ENCODE peak calls at places on chromosomes 12 and 14, in six cellular contexts. One of them, this sample, is unnamed.

GRCh38 chr12:40769846-40770245 is 77.6 kb downstream of the CNTN1 start:
- DNase-seq in amniotic epithelial cell: no peak
- DNase-seq in activated T-helper 9 cell treated with anti-CD3 and anti-CD28 coated beads, Interleukin-2, amount 50 U/mL, for 16 hours: no peak
- DNase-seq in non-pigmented ciliary epithelial cell: no peak
- DNase-seq in pancreas: no peak
- DNase-seq in activated T-cell treated with anti-CD3 and anti-CD28 coated beads for 48 hours: no peak
- DNase-seq in this sample: no peak

GRCh38 chr12:106758349-106758951 is 16.0 kb upstream of the RIC8B start:
- DNase-seq in amniotic epithelial cell: no peak
- DNase-seq in activated T-helper 9 cell treated with anti-CD3 and anti-CD28 coated beads, Interleukin-2, amount 50 U/mL, for 16 hours: no peak
- DNase-seq in non-pigmented ciliary epithelial cell: no peak
- DNase-seq in pancreas: no peak
- DNase-seq in activated T-cell treated with anti-CD3 and anti-CD28 coated beads for 48 hours: no peak
- DNase-seq in this sample: no peak

GRCh38 chr12:72869025-72869424 is 596.9 kb downstream of the TRHDE start:
- DNase-seq in amniotic epithelial cell: no peak
- DNase-seq in activated T-helper 9 cell treated with anti-CD3 and anti-CD28 coated beads, Interleukin-2, amount 50 U/mL, for 16 hours: no peak
- DNase-seq in non-pigmented ciliary epithelial cell: no peak
- DNase-seq in pancreas: peak
- DNase-seq in activated T-cell treated with anti-CD3 and anti-CD28 coated beads for 48 hours: no peak
- DNase-seq in this sample: no peak

GRCh38 chr12:82896979-82897378 is 210.3 kb downstream of the TMTC2 start:
- DNase-seq in amniotic epithelial cell: peak
- DNase-seq in activated T-helper 9 cell treated with anti-CD3 and anti-CD28 coated beads, Interleukin-2, amount 50 U/mL, for 16 hours: no peak
- DNase-seq in non-pigmented ciliary epithelial cell: no peak
- DNase-seq in pancreas: no peak
- DNase-seq in activated T-cell treated with anti-CD3 and anti-CD28 coated beads for 48 hours: no peak
- DNase-seq in this sample: peak

GRCh38 chr12:117147639-117148038 is 42.6 kb downstream of the FBXO21 start:
- DNase-seq in amniotic epithelial cell: no peak
- DNase-seq in activated T-helper 9 cell treated with anti-CD3 and anti-CD28 coated beads, Interleukin-2, amount 50 U/mL, for 16 hours: no peak
- DNase-seq in non-pigmented ciliary epithelial cell: no peak
- DNase-seq in pancreas: no peak
- DNase-seq in activated T-cell treated with anti-CD3 and anti-CD28 coated beads for 48 hours: no peak
- DNase-seq in this sample: no peak

GRCh38 chr12:6936642-6937480 is 6.8 kb upstream of the RNU7-1 start:
- DNase-seq in amniotic epithelial cell: no peak
- DNase-seq in activated T-helper 9 cell treated with anti-CD3 and anti-CD28 coated beads, Interleukin-2, amount 50 U/mL, for 16 hours: no peak
- DNase-seq in non-pigmented ciliary epithelial cell: no peak
- DNase-seq in pancreas: peak
- DNase-seq in activated T-cell treated with anti-CD3 and anti-CD28 coated beads for 48 hours: no peak
- DNase-seq in this sample: no peak

GRCh38 chr12:88579941-88580871 is at the start of gene KITLG:
- DNase-seq in amniotic epithelial cell: peak
- DNase-seq in activated T-helper 9 cell treated with anti-CD3 and anti-CD28 coated beads, Interleukin-2, amount 50 U/mL, for 16 hours: no peak
- DNase-seq in non-pigmented ciliary epithelial cell: peak
- DNase-seq in pancreas: peak
- DNase-seq in activated T-cell treated with anti-CD3 and anti-CD28 coated beads for 48 hours: peak
- DNase-seq in this sample: peak

GRCh38 chr12:100166232-100166631 is 23.6 kb upstream of the BLTP3B start:
- DNase-seq in amniotic epithelial cell: no peak
- DNase-seq in activated T-helper 9 cell treated with anti-CD3 and anti-CD28 coated beads, Interleukin-2, amount 50 U/mL, for 16 hours: no peak
- DNase-seq in non-pigmented ciliary epithelial cell: no peak
- DNase-seq in pancreas: no peak
- DNase-seq in activated T-cell treated with anti-CD3 and anti-CD28 coated beads for 48 hours: no peak
- DNase-seq in this sample: no peak

GRCh38 chr12:119229837-119230236 is 51.1 kb downstream of the HSPB8 start:
- DNase-seq in amniotic epithelial cell: peak
- DNase-seq in activated T-helper 9 cell treated with anti-CD3 and anti-CD28 coated beads, Interleukin-2, amount 50 U/mL, for 16 hours: no peak
- DNase-seq in non-pigmented ciliary epithelial cell: no peak
- DNase-seq in pancreas: no peak
- DNase-seq in activated T-cell treated with anti-CD3 and anti-CD28 coated beads for 48 hours: no peak
- DNase-seq in this sample: peak

GRCh38 chr14:55752580-55753365 is 172.8 kb downstream of the KTN1 start:
- DNase-seq in amniotic epithelial cell: peak
- DNase-seq in activated T-helper 9 cell treated with anti-CD3 and anti-CD28 coated beads, Interleukin-2, amount 50 U/mL, for 16 hours: no peak
- DNase-seq in non-pigmented ciliary epithelial cell: peak
- DNase-seq in pancreas: peak
- DNase-seq in activated T-cell treated with anti-CD3 and anti-CD28 coated beads for 48 hours: no peak
- DNase-seq in this sample: no peak

GRCh38 chr14:22556021-22556989 is 32.7 kb downstream of the DAD1 start:
- DNase-seq in amniotic epithelial cell: peak
- DNase-seq in activated T-helper 9 cell treated with anti-CD3 and anti-CD28 coated beads, Interleukin-2, amount 50 U/mL, for 16 hours: peak
- DNase-seq in non-pigmented ciliary epithelial cell: peak
- DNase-seq in pancreas: peak
- DNase-seq in activated T-cell treated with anti-CD3 and anti-CD28 coated beads for 48 hours: peak
- DNase-seq in this sample: peak

GRCh38 chr12:30792648-30793499 is 38.1 kb upstream of the CAPRIN2 start:
- DNase-seq in amniotic epithelial cell: peak
- DNase-seq in activated T-helper 9 cell treated with anti-CD3 and anti-CD28 coated beads, Interleukin-2, amount 50 U/mL, for 16 hours: no peak
- DNase-seq in non-pigmented ciliary epithelial cell: peak
- DNase-seq in pancreas: no peak
- DNase-seq in activated T-cell treated with anti-CD3 and anti-CD28 coated beads for 48 hours: no peak
- DNase-seq in this sample: peak

This sample was measured in RKO.